ENCODE peak calls at places on chromosomes 4 and X, in six cellular contexts. V is left ventricle myocardium inferior; C is tibial artery; I is left lung; H is astrocyte; E is CD8-positive, alpha-beta T cell. R is an unnamed sample.

GRCh38 chr4:121594796-121595526 is 101.8 kb downstream of the ANXA5 start:
- DNase-seq in E (no peak), I (no peak), V (no peak), C (peak; percentile 18), H (peak; percentile 56), R (peak; percentile 5)

GRCh38 chr4:10098770-10099139 is 17.8 kb downstream of the WDR1 start:
- DNase-seq in V (no peak), C (no peak), I (no peak), H (peak; percentile 85), E (no peak), R (no peak)

GRCh38 chr4:3436798-3437581 is 4.8 kb upstream of the HGFAC start:
- DNase-seq in C (no peak), V (no peak), I (peak; percentile 69), E (no peak), H (peak; percentile 44), R (peak; percentile 88)

GRCh38 chr4:173958445-173958844 is 325.0 kb downstream of the FBXO8 start:
- DNase-seq in C (no peak), I (no peak), V (no peak), E (no peak), H (peak; percentile 45), R (no peak)

GRCh38 chr4:18669390-18669789 is 647.8 kb upstream of the LCORL start:
- DNase-seq in I (no peak), H (no peak), V (no peak), E (no peak), C (no peak), R (no peak)

GRCh38 chrX:13376857-13377441 is 57.1 kb upstream of the ATXN3L start:
- DNase-seq in H (peak; percentile 98), V (no peak), C (no peak), E (no peak), I (peak; percentile 34), R (peak; percentile 74)

GRCh38 chr4:80876810-80877209 is 153.7 kb upstream of the BMP3 start:
- DNase-seq in H (no peak), V (no peak), C (no peak), E (no peak), I (no peak), R (no peak)

GRCh38 chr4:120718979-120719566 is 203.5 kb downstream of the PRDM5 start:
- DNase-seq in E (no peak), I (no peak), V (no peak), C (no peak), H (peak; percentile 22), R (no peak)

GRCh38 chr4:122489061-122489460 is 32.5 kb upstream of the IL2 start:
- DNase-seq in H (no peak), V (no peak), I (no peak), E (no peak), C (no peak), R (no peak)

GRCh38 chr4:109730294-109731051 is 603 bp upstream of the PLA2G12A start:
- DNase-seq in I (peak; percentile 59), H (peak; percentile 40), E (no peak), V (peak; percentile 46), C (peak; percentile 41), R (peak; percentile 58)

GRCh38 chr4:112112590-112113170 is 32.6 kb upstream of the FAM241A start:
- DNase-seq in E (no peak), C (no peak), V (no peak), I (no peak), H (no peak), R (no peak)

GRCh38 chrX:150219374-150220185 is 143.5 kb upstream of the MAMLD1 start:
- DNase-seq in C (no peak), I (no peak), H (peak; percentile 38), V (no peak), E (no peak), R (no peak)

GRCh38 chr4:151583188-151583587 is 174.2 kb downstream of the FHIP1A start:
- DNase-seq in E (no peak), V (no peak), H (no peak), I (no peak), C (no peak), R (no peak)

GRCh38 chr4:146023334-146023967 is 84.8 kb upstream of the ZNF827 start:
- DNase-seq in I (no peak), H (no peak), E (no peak), C (no peak), V (no peak), R (no peak)

GRCh38 chrX:103615781-103616180 is 8.0 kb downstream of the TCEAL3 start:
- DNase-seq in H (no peak), V (no peak), I (no peak), E (no peak), C (no peak), R (no peak)

DNA sequence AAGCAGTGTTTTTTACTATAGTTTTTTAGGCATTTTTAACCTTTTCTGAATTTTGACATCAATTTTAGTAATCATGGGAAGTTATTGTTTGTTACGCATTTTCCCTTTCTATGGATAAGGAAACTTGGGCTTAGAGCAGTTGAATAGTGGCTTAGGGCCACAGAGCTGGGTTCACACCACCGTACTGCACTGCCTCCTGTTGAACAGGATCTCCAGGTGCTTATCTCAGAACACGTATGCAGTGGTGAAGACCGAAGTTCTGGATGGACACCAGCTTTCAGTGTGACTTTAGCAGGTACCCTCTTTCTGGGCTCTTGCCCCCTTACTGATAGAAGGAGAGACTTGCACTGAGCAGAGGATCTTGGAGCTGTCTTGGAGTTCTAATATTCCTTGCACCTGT is 137.6 kb downstream of the PTTG2 start:
- DNase-seq in C (no peak), I (no peak), E (no peak), H (no peak), V (no peak), R (no peak)
- TF ChIP-seq CTCF in C (no peak), I (no peak), E (no peak), H (no peak), V (no peak), R (no peak)

GRCh38 chr4:6184169-6184568 is 16.2 kb downstream of the JAKMIP1 start:
- DNase-seq in H (no peak), V (no peak), I (no peak), E (no peak), C (no peak), R (no peak)
- H3K4me1 ChIP-seq in H (no peaks in the 10 kb centered on the region), V (no peaks in the 10 kb centered on the region), I (no peaks in the 10 kb centered on the region), E (peaks cover 42% of the 10 kb centered on the region), C (no peaks in the 10 kb centered on the region), R (no peaks in the 10 kb centered on the region)

GRCh38 chr4:54384563-54384962 is 155.5 kb downstream of the PDGFRA start:
- DNase-seq in I (no peak), H (peak; percentile 10), C (peak; percentile 31), V (peak; percentile 18), E (no peak), R (no peak)
- H3K27me3 ChIP-seq in I (no peaks in the 10 kb centered on the region), H (peaks cover 3% of the 10 kb centered on the region), C (no peaks in the 10 kb centered on the region), V (no peaks in the 10 kb centered on the region), E (no peaks in the 10 kb centered on the region), R (peaks cover 6% of the 10 kb centered on the region)

DNA sequence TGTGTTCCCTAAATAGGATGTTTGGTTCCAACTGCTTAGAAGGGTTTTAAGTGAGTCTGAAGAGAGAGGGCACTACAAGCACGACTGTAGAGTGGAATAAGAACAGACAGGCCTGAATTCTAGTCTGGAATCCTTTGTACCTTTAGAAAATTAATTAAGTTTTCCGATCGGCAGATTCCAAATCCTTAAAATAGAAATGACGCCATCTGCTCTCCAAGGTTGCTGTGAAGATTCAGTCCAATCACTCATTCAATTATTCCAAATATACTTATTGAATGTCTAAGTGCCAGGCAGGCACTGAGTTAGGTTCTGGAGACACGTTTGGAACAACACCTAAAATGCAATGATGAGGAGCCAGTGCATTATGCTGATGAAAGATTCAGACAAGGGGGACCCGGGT is 3.8 kb downstream of the HS3ST1 start:
- DNase-seq in E (no peak), I (no peak), H (no peak), C (no peak), V (no peak), R (no peak)
- TF ChIP-seq CTCF in E (no peak), I (no peak), H (no peak), C (no peak), V (peak; percentile 12), R (peak; percentile 6)

DNA sequence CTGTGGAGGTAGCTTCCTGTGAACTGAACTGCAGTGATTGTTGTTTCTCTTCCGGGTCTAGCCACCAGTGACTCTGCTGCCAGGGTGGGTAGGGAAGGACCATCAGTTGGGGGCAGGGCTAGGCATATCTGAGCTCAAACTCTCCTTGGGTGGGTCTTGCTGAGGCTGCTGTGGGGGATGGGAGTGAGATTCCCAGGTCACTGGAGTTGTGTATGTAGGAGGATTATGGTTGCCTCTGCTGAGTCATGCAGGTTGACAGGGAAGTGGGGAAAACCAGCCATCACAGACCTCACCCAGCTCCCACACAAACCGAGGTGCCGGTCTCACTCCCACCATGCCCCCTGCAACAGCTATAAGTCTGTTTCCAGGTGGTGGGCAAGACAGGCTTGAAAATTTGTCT is 1937.8 kb downstream of the PCDH7 start:
- DNase-seq in I (no peak), H (no peak), C (no peak), E (no peak), V (no peak), R (peak; percentile 2)
- H3K4me1 ChIP-seq in I (no peaks in the 10 kb centered on the region), H (no peaks in the 10 kb centered on the region), C (no peaks in the 10 kb centered on the region), E (no peaks in the 10 kb centered on the region), V (no peaks in the 10 kb centered on the region), R (no peaks in the 10 kb centered on the region)

GRCh38 chrX:142819461-142819860 is 206.3 kb upstream of the SPANXN4 start:
- DNase-seq in H (no peak), I (no peak), C (no peak), E (no peak), V (no peak), R (no peak)
- H3K27me3 ChIP-seq in H (no peaks in the 10 kb centered on the region), I (no peaks in the 10 kb centered on the region), C (no peaks in the 10 kb centered on the region), E (no peaks in the 10 kb centered on the region), V (no peaks in the 10 kb centered on the region), R (no peaks in the 10 kb centered on the region)

DNA sequence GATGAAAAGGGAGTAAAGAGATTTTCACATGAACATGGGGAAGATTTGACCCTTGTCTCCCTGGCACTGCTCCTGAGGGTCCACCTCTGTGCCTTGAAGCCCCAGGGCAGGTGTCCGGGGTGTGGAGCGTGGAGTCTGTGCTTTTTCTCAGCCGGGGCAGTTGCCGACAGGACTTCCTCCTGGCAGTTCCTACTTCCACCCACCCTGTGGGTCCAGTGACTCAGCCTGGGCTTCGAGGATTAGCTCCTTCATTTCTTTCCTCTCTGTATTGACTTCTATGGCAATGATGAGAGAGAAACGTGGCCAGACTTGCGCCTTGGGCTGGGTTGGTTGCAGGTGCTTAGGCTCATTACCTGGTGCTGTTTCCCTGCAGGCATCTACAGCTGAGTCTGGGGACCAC is 35.9 kb upstream of the CLCN4 start:
- DNase-seq in I (no peak), C (no peak), H (no peak), V (no peak), E (no peak), R (no peak)
- TF ChIP-seq CTCF in I (no peak), C (no peak), H (no peak), V (no peak), E (no peak), R (no peak)

DNA sequence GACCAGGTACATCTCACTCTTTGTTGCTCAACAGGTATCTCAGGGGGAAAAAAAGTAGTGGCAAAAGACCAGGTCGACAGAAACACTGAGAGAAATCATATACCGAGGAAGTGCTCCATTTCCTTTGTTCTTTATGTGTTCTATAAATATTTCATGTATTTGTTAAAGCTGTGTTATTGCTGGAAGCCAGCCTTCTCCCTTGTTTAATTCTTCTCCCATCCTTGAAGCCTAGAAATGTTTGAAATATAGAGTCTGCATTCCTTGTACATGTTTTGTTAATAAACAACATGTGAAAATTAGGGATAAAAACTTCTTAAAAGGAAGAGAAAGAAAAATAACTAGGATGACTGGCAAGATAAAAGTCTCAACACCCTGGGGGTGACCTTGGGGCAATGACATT is 186.2 kb downstream of the ANKRD50 start:
- DNase-seq in H (no peak), V (no peak), E (no peak), C (no peak), I (no peak), R (no peak)
- H3K4me1 ChIP-seq in H (no peaks in the 10 kb centered on the region), V (peaks cover 14% of the 10 kb centered on the region), E (no peaks in the 10 kb centered on the region), C (no peaks in the 10 kb centered on the region), I (no peaks in the 10 kb centered on the region), R (no peaks in the 10 kb centered on the region)